ENCODE peak calls at places on chromosomes 7 and 10, in seven cellular contexts. One of them, this sample, is unnamed.

GRCh38 chr7:4325732-4326131 is 356.4 kb upstream of the FOXK1 start:
- DNase-seq in heart left ventricle: no peak
- DNase-seq in A549: no peak
- DNase-seq in tibial nerve: no peak
- DNase-seq in adrenal gland: no peak
- DNase-seq in gastrocnemius medialis: no peak
- DNase-seq in ovary: no peak
- DNase-seq in this sample: no peak

GRCh38 chr10:69048103-69048502 is 39.8 kb upstream of the SRGN start:
- DNase-seq in heart left ventricle: peak
- DNase-seq in A549: no peak
- DNase-seq in tibial nerve: peak
- DNase-seq in adrenal gland: peak
- DNase-seq in gastrocnemius medialis: peak
- DNase-seq in ovary: no peak
- DNase-seq in this sample: peak

GRCh38 chr7:24283900-24284698 is at the start of gene NPY:
- DNase-seq in heart left ventricle: no peak
- DNase-seq in A549: no peak
- DNase-seq in tibial nerve: no peak
- DNase-seq in adrenal gland: no peak
- DNase-seq in gastrocnemius medialis: no peak
- DNase-seq in ovary: no peak
- DNase-seq in this sample: no peak

GRCh38 chr10:114412907-114413386 is 8.6 kb upstream of the AFAP1L2 start:
- DNase-seq in heart left ventricle: no peak
- DNase-seq in A549: peak
- DNase-seq in tibial nerve: no peak
- DNase-seq in adrenal gland: peak
- DNase-seq in gastrocnemius medialis: no peak
- DNase-seq in ovary: no peak
- DNase-seq in this sample: no peak

GRCh38 chr7:1979591-1980560 is 252.9 kb downstream of the MAD1L1 start:
- DNase-seq in heart left ventricle: no peak
- DNase-seq in A549: no peak
- DNase-seq in tibial nerve: no peak
- DNase-seq in adrenal gland: no peak
- DNase-seq in gastrocnemius medialis: no peak
- DNase-seq in ovary: no peak
- DNase-seq in this sample: peak

GRCh38 chr7:68216046-68216445 is 1219.4 kb downstream of the TYW1 start:
- DNase-seq in heart left ventricle: no peak
- DNase-seq in A549: no peak
- DNase-seq in tibial nerve: peak
- DNase-seq in adrenal gland: no peak
- DNase-seq in gastrocnemius medialis: no peak
- DNase-seq in ovary: no peak
- DNase-seq in this sample: peak

GRCh38 chr10:132404911-132405462 is 8.0 kb downstream of the PWWP2B start:
- DNase-seq in heart left ventricle: no peak
- DNase-seq in A549: no peak
- DNase-seq in tibial nerve: no peak
- DNase-seq in adrenal gland: peak
- DNase-seq in gastrocnemius medialis: no peak
- DNase-seq in ovary: no peak
- DNase-seq in this sample: no peak

GRCh38 chr7:91557789-91558396 is 293.7 kb downstream of the FZD1 start:
- DNase-seq in heart left ventricle: no peak
- DNase-seq in A549: peak
- DNase-seq in tibial nerve: peak
- DNase-seq in adrenal gland: no peak
- DNase-seq in gastrocnemius medialis: peak
- DNase-seq in ovary: no peak
- DNase-seq in this sample: no peak

GRCh38 chr7:1447551-1448244 is 11.6 kb downstream of the MICALL2 start:
- DNase-seq in heart left ventricle: no peak
- DNase-seq in A549: no peak
- DNase-seq in tibial nerve: no peak
- DNase-seq in adrenal gland: no peak
- DNase-seq in gastrocnemius medialis: no peak
- DNase-seq in ovary: no peak
- DNase-seq in this sample: no peak

GRCh38 chr10:49611166-49611814 is 1.2 kb downstream of the SLC18A3 start:
- DNase-seq in heart left ventricle: no peak
- DNase-seq in A549: no peak
- DNase-seq in tibial nerve: no peak
- DNase-seq in adrenal gland: no peak
- DNase-seq in gastrocnemius medialis: no peak
- DNase-seq in ovary: no peak
- DNase-seq in this sample: no peak

GRCh38 chr7:20307119-20307518 is 23.6 kb upstream of the ITGB8 start:
- DNase-seq in heart left ventricle: no peak
- DNase-seq in A549: no peak
- DNase-seq in tibial nerve: no peak
- DNase-seq in adrenal gland: no peak
- DNase-seq in gastrocnemius medialis: no peak
- DNase-seq in ovary: no peak
- DNase-seq in this sample: no peak

GRCh38 chr7:18607025-18607424 is 111.5 kb downstream of the HDAC9 start:
- DNase-seq in heart left ventricle: no peak
- DNase-seq in A549: no peak
- DNase-seq in tibial nerve: no peak
- DNase-seq in adrenal gland: no peak
- DNase-seq in gastrocnemius medialis: no peak
- DNase-seq in ovary: no peak
- DNase-seq in this sample: no peak

GRCh38 chr10:72000073-72001025 is 36.2 kb downstream of the CHST3 start:
- DNase-seq in heart left ventricle: no peak
- DNase-seq in A549: no peak
- DNase-seq in tibial nerve: no peak
- DNase-seq in adrenal gland: no peak
- DNase-seq in gastrocnemius medialis: no peak
- DNase-seq in ovary: peak
- DNase-seq in this sample: no peak

DNA sequence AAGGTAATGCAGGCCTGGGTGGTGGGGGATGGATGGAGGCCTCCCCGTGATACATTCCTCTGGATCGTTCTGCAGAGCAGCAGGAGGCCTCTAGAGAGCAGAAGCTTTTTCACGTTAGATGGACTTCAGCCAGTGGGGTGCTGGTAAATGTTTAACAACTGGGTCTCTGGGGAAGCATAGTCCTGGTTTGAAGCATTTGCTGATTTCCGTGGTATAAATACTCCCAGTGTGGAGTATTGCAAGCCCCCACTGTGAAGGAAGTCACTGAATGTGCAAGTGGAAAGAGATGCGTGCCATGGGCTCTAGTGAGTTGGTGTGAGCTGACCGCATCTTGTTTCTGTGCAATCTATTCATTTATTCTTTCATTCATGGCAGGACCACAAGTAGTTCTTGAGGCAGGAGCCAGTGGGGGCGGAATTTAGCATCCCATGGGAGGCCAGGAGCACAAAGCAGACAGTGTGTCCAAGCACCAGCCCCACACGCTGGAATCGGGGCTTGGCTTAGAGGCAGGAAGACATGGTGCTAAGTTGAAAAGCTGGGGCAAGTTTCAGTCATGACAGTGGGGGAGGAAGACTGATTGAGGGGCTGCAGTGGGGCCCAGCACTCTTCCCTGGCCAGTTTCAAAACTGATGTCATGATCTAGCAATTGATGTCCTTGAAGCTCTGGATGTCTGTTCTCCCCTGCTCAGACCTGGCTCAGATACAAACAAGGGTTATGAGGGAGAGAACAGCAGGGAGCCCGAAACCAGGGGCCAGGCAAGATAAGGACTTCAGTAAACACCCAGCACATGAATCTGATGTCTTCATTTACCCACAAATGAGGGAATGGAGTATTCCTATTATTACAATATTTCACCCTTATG is 280.9 kb upstream of the LYZL1 start:
- DNase-seq in heart left ventricle: peak
- DNase-seq in A549: no peak
- DNase-seq in tibial nerve: peak
- DNase-seq in adrenal gland: no peak
- DNase-seq in gastrocnemius medialis: no peak
- DNase-seq in ovary: no peak
- DNase-seq in this sample: peak
- H3K27ac ChIP-seq in heart left ventricle: no peak
- H3K27ac ChIP-seq in A549: peak
- H3K27ac ChIP-seq in tibial nerve: no peak
- H3K27ac ChIP-seq in adrenal gland: no peak
- H3K27ac ChIP-seq in gastrocnemius medialis: no peak
- H3K27ac ChIP-seq in ovary: no peak
- H3K27ac ChIP-seq in this sample: no peak

GRCh38 chr10:20552382-20552781 is 344.7 kb downstream of the NEBL start:
- DNase-seq in heart left ventricle: no peak
- DNase-seq in A549: no peak
- DNase-seq in tibial nerve: no peak
- DNase-seq in adrenal gland: no peak
- DNase-seq in gastrocnemius medialis: no peak
- DNase-seq in ovary: no peak
- DNase-seq in this sample: no peak
- TF ChIP-seq POLR2A in heart left ventricle: no peak
- TF ChIP-seq POLR2A in A549: no peak
- TF ChIP-seq POLR2A in tibial nerve: no peak
- TF ChIP-seq POLR2A in adrenal gland: no peak
- TF ChIP-seq POLR2A in gastrocnemius medialis: no peak
- TF ChIP-seq POLR2A in ovary: no peak
- TF ChIP-seq POLR2A in this sample: no peak

GRCh38 chr7:6559896-6560295 is 8.6 kb upstream of the GRID2IP start:
- DNase-seq in heart left ventricle: no peak
- DNase-seq in A549: no peak
- DNase-seq in tibial nerve: no peak
- DNase-seq in adrenal gland: no peak
- DNase-seq in gastrocnemius medialis: no peak
- DNase-seq in ovary: no peak
- DNase-seq in this sample: no peak

GRCh38 chr7:6553460-6554044 is 2.3 kb upstream of the GRID2IP start:
- DNase-seq in heart left ventricle: no peak
- DNase-seq in A549: no peak
- DNase-seq in tibial nerve: no peak
- DNase-seq in adrenal gland: no peak
- DNase-seq in gastrocnemius medialis: no peak
- DNase-seq in ovary: no peak
- DNase-seq in this sample: no peak

GRCh38 chr7:6556196-6556595 is 4.9 kb upstream of the GRID2IP start:
- DNase-seq in heart left ventricle: no peak
- DNase-seq in A549: no peak
- DNase-seq in tibial nerve: no peak
- DNase-seq in adrenal gland: no peak
- DNase-seq in gastrocnemius medialis: no peak
- DNase-seq in ovary: no peak
- DNase-seq in this sample: no peak

GRCh38 chr7:6554848-6555247 is 3.6 kb upstream of the GRID2IP start:
- DNase-seq in heart left ventricle: no peak
- DNase-seq in A549: no peak
- DNase-seq in tibial nerve: no peak
- DNase-seq in adrenal gland: no peak
- DNase-seq in gastrocnemius medialis: no peak
- DNase-seq in ovary: no peak
- DNase-seq in this sample: no peak

GRCh38 chr7:6558837-6559236 is 7.6 kb upstream of the GRID2IP start:
- DNase-seq in heart left ventricle: no peak
- DNase-seq in A549: peak
- DNase-seq in tibial nerve: peak
- DNase-seq in adrenal gland: peak
- DNase-seq in gastrocnemius medialis: no peak
- DNase-seq in ovary: no peak
- DNase-seq in this sample: no peak
- TF ChIP-seq CTCF in heart left ventricle: no peak
- TF ChIP-seq CTCF in A549: peak
- TF ChIP-seq CTCF in tibial nerve: peak
- TF ChIP-seq CTCF in adrenal gland: peak
- TF ChIP-seq CTCF in gastrocnemius medialis: no peak
- TF ChIP-seq CTCF in ovary: no peak
- TF ChIP-seq CTCF in this sample: no peak

GRCh38 chr7:92646966-92647625 is 56.9 kb upstream of the FAM133B start:
- DNase-seq in heart left ventricle: no peak
- DNase-seq in A549: no peak
- DNase-seq in tibial nerve: no peak
- DNase-seq in adrenal gland: no peak
- DNase-seq in gastrocnemius medialis: no peak
- DNase-seq in ovary: no peak
- DNase-seq in this sample: no peak

GRCh38 chr7:92645531-92646061 is 55.4 kb upstream of the FAM133B start:
- DNase-seq in heart left ventricle: no peak
- DNase-seq in A549: peak
- DNase-seq in tibial nerve: no peak
- DNase-seq in adrenal gland: peak
- DNase-seq in gastrocnemius medialis: no peak
- DNase-seq in ovary: no peak
- DNase-seq in this sample: no peak

GRCh38 chr7:92643821-92644220 is 53.6 kb upstream of the FAM133B start:
- DNase-seq in heart left ventricle: no peak
- DNase-seq in A549: no peak
- DNase-seq in tibial nerve: no peak
- DNase-seq in adrenal gland: no peak
- DNase-seq in gastrocnemius medialis: no peak
- DNase-seq in ovary: no peak
- DNase-seq in this sample: no peak

GRCh38 chr7:92644406-92645113 is 54.4 kb upstream of the FAM133B start:
- DNase-seq in heart left ventricle: peak
- DNase-seq in A549: no peak
- DNase-seq in tibial nerve: no peak
- DNase-seq in adrenal gland: peak
- DNase-seq in gastrocnemius medialis: peak
- DNase-seq in ovary: no peak
- DNase-seq in this sample: no peak

DNA sequence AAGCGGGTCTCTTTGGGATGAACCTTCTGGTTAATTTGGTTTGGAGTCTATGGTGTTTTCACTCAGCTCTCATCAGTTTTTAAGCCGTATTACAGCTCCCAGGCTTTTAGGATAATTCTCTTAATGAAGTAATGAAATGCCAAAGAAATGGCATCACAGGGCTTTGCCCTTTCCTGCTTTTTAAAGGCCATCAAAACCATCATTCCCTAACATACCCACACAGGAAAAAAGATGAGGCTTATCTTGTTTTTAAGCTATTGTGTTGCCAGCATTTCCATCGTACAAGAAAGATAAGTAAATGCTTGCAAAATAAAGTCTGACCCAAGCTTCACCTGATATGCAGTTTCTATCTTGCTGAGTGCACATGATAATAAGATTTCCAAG is 54.9 kb upstream of the FAM133B start:
- DNase-seq in heart left ventricle: no peak
- DNase-seq in A549: no peak
- DNase-seq in tibial nerve: no peak
- DNase-seq in adrenal gland: no peak
- DNase-seq in gastrocnemius medialis: no peak
- DNase-seq in ovary: no peak
- DNase-seq in this sample: no peak
- H3K27ac ChIP-seq in heart left ventricle: peak
- H3K27ac ChIP-seq in A549: peak
- H3K27ac ChIP-seq in tibial nerve: no peak
- H3K27ac ChIP-seq in adrenal gland: peak
- H3K27ac ChIP-seq in gastrocnemius medialis: peak
- H3K27ac ChIP-seq in ovary: no peak
- H3K27ac ChIP-seq in this sample: no peak

GRCh38 chr10:48284002-48284546 is 9.6 kb upstream of the FRMPD2 start:
- DNase-seq in heart left ventricle: no peak
- DNase-seq in A549: no peak
- DNase-seq in tibial nerve: no peak
- DNase-seq in adrenal gland: no peak
- DNase-seq in gastrocnemius medialis: no peak
- DNase-seq in ovary: no peak
- DNase-seq in this sample: no peak
- TF ChIP-seq POLR2A in heart left ventricle: no peak
- TF ChIP-seq POLR2A in A549: no peak
- TF ChIP-seq POLR2A in tibial nerve: no peak
- TF ChIP-seq POLR2A in adrenal gland: no peak
- TF ChIP-seq POLR2A in gastrocnemius medialis: no peak
- TF ChIP-seq POLR2A in ovary: no peak
- TF ChIP-seq POLR2A in this sample: no peak

GRCh38 chr7:69677054-69677847 is 79.0 kb downstream of the AUTS2 start:
- DNase-seq in heart left ventricle: no peak
- DNase-seq in A549: peak
- DNase-seq in tibial nerve: no peak
- DNase-seq in adrenal gland: no peak
- DNase-seq in gastrocnemius medialis: no peak
- DNase-seq in ovary: no peak
- DNase-seq in this sample: no peak
- TF ChIP-seq CTCF in heart left ventricle: peak
- TF ChIP-seq CTCF in A549: no peak
- TF ChIP-seq CTCF in tibial nerve: peak
- TF ChIP-seq CTCF in adrenal gland: no peak
- TF ChIP-seq CTCF in gastrocnemius medialis: no peak
- TF ChIP-seq CTCF in ovary: no peak
- TF ChIP-seq CTCF in this sample: no peak

This sample was measured in body of pancreas.